ENCODE peak calls at places on chromosomes 11 and 22, in ten cellular contexts. X is uterus, Z is Peyer's patch, V is adrenal gland, P is ovary, T is body of pancreas, W is IMR-90, Q is suprapubic skin, J is endothelial cell of umbilical vein, O is esophagus squamous epithelium. A is an unnamed sample.

GRCh38 chr11:63978551-63979235 is 4.3 kb downstream of the COX8A start:
- DNase-seq in X (no peak), Z (no peak), V (no peak), P (no peak), T (no peak), W (no peak), Q (no peak), J (no peak), O (no peak), A (no peak)

GRCh38 chr11:108498046-108498815 is at the start of gene POGLUT3:
- DNase-seq in X (peak; percentile 65), Z (peak; percentile 22), V (peak; percentile 40), P (peak; percentile 73), T (peak; percentile 59), W (peak; percentile 49), Q (peak; percentile 80), J (peak; percentile 58), O (no peak), A (peak; percentile 83)

GRCh38 chr11:41534861-41535260 is 75.4 kb upstream of the LRRC4C start:
- DNase-seq in X (no peak), Z (no peak), V (no peak), P (no peak), T (no peak), W (no peak), Q (no peak), J (no peak), O (no peak), A (no peak)

GRCh38 chr11:123672568-123672967 is 18.1 kb upstream of the SCN3B start:
- DNase-seq in X (no peak), Z (no peak), V (no peak), P (no peak), T (no peak), W (no peak), Q (no peak), J (no peak), O (no peak), A (no peak)

GRCh38 chr11:104731890-104732289 is 166.4 kb downstream of the CASP12 start:
- DNase-seq in X (no peak), Z (no peak), V (no peak), P (no peak), T (no peak), W (no peak), Q (no peak), J (no peak), O (no peak), A (no peak)

GRCh38 chr11:17276236-17277023 is at the start of gene NUCB2:
- DNase-seq in X (peak; percentile 97), Z (peak; percentile 97), V (peak; percentile 97), P (peak; percentile 98), T (peak; percentile 98), W (peak; percentile 93), Q (peak; percentile 97), J (peak; percentile 98), O (peak; percentile 78), A (peak; percentile 98)

GRCh38 chr11:122711362-122711761 is 55.8 kb downstream of the UBASH3B start:
- DNase-seq in X (no peak), Z (no peak), V (no peak), P (no peak), T (no peak), W (no peak), Q (no peak), J (peak; percentile 46), O (no peak), A (no peak)

GRCh38 chr11:24373516-24373915 is 123.3 kb upstream of the LUZP2 start:
- DNase-seq in X (no peak), Z (no peak), V (no peak), P (no peak), T (no peak), W (peak; percentile 3), Q (no peak), J (no peak), O (no peak), A (no peak)

GRCh38 chr11:79809487-79809886 is 368.7 kb upstream of the TENM4 start:
- DNase-seq in X (no peak), Z (no peak), V (no peak), P (no peak), T (no peak), W (no peak), Q (no peak), J (no peak), O (no peak), A (no peak)

GRCh38 chr11:73236879-73237278 is 18.8 kb downstream of the P2RY2 start:
- DNase-seq in X (no peak), Z (peak; percentile 23), V (peak; percentile 55), P (no peak), T (peak; percentile 43), W (peak; percentile 18), Q (no peak), J (peak; percentile 61), O (no peak), A (peak; percentile 74)

GRCh38 chr11:109911488-109911887 is 181.7 kb upstream of the ZC3H12C start:
- DNase-seq in X (no peak), Z (no peak), V (no peak), P (no peak), T (no peak), W (no peak), Q (no peak), J (peak; percentile 24), O (no peak), A (no peak)

GRCh38 chr22:49953027-49953679 is 7.4 kb upstream of the PIM3 start:
- DNase-seq in X (no peak), Z (no peak), V (no peak), P (no peak), T (peak; percentile 89), W (no peak), Q (no peak), J (no peak), O (no peak), A (no peak)

GRCh38 chr22:49951986-49952896 is 8.3 kb upstream of the PIM3 start:
- DNase-seq in X (no peak), Z (no peak), V (no peak), P (no peak), T (no peak), W (peak; percentile 81), Q (no peak), J (peak; percentile 39), O (no peak), A (no peak)

GRCh38 chr22:49951001-49951677 is 9.4 kb upstream of the PIM3 start:
- DNase-seq in X (no peak), Z (peak; percentile 52), V (no peak), P (no peak), T (peak; percentile 99), W (peak; percentile 64), Q (no peak), J (no peak), O (no peak), A (no peak)

GRCh38 chr22:49950396-49950994 is 10.1 kb upstream of the PIM3 start:
- DNase-seq in X (no peak), Z (no peak), V (no peak), P (no peak), T (no peak), W (no peak), Q (no peak), J (no peak), O (no peak), A (no peak)

GRCh38 chr22:49951678-49951985 is 8.9 kb upstream of the PIM3 start:
- DNase-seq in X (no peak), Z (no peak), V (no peak), P (no peak), T (no peak), W (no peak), Q (no peak), J (no peak), O (no peak), A (no peak)
- TF ChIP-seq CTCF in X (no peak), Z (no peak), V (no peak), P (no peak), T (no peak), W (no peak), Q (no peak), J (no peak), O (no peak), A (no peak)

DNA sequence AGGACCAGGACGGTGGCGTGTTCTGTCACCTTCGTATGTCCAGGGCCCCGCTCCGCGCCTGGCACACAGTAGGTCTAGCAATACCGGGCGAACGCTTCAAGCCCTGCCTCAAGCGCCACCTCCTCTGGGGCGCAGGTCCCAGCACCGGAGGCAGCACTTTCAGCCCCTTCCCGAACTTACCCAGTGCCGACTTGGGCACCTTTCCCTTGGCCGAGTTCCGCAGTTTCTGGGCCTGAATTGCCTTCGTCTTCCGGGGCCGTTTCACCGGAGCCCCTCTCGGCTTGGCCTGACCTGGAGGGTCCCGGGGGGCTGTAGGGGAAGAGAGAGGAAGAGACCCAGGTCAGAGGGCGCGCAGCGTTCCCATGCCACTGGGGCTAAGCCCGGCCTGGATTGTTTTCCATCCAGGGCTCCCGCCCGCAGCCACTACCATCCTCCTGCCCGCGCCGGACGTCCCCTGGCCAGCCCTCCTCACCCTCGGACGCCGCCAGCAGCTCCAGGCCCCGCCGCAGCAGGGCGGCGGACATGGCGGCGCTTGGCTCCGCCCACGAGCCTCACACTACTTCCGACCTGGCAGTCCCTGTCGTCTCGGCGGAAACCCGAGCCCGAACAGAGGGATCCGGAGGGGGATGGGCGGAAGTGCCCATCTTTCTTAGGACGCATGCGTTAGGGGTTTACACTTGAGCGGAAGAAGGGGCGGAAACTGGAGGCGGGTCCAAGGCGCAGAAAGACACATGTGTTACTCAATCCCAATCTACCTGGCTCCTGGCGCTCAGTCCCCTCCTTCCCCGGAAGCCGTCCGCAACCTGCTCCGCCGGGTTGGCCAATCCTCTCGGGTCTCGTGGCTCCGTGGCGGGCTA is at the start of gene RPS19BP1:
- DNase-seq in X (peak; percentile 100), Z (peak; percentile 99), V (peak; percentile 99), P (peak; percentile 99), T (peak; percentile 100), W (peak; percentile 99), Q (peak; percentile 99), J (peak; percentile 98), O (peak; percentile 97), A (peak; percentile 99)
- TF ChIP-seq POLR2A in X (peak; percentile 62), Z (peak; percentile 89), V (peak; percentile 86), P (peak; percentile 68), T (peak; percentile 85), W (peak; percentile 78), Q (no peak), J (peak; percentile 96), O (peak; percentile 62), A (peak; percentile 89)

GRCh38 chr11:1002091-1002984 is 34.2 kb downstream of the MUC6 start:
- DNase-seq in X (no peak), Z (no peak), V (no peak), P (no peak), T (no peak), W (no peak), Q (no peak), J (no peak), O (no peak), A (no peak)
- H3K4me1 ChIP-seq in X (no peaks in the 10 kb centered on the region), Z (no peaks in the 10 kb centered on the region), V (no peaks in the 10 kb centered on the region), P (peaks cover 2% of the 10 kb centered on the region), T (peaks cover 25% of the 10 kb centered on the region), W (no peaks in the 10 kb centered on the region), Q (peaks cover 4% of the 10 kb centered on the region), J (no peaks in the 10 kb centered on the region), O (no peaks in the 10 kb centered on the region), A (no peaks in the 10 kb centered on the region)

GRCh38 chr11:120622189-120622912 is 110.8 kb downstream of the GRIK4 start:
- DNase-seq in X (no peak), Z (no peak), V (no peak), P (no peak), T (no peak), W (no peak), Q (no peak), J (no peak), O (no peak), A (no peak)
- TF ChIP-seq CTCF in X (no peak), Z (no peak), V (no peak), P (no peak), T (no peak), W (no peak), Q (no peak), J (no peak), O (no peak), A (no peak)

GRCh38 chr22:23521442-23522113 is 58.5 kb downstream of the IGLL1 start:
- DNase-seq in X (peak; percentile 83), Z (peak; percentile 85), V (peak; percentile 87), P (peak; percentile 95), T (peak; percentile 94), W (peak; percentile 75), Q (peak; percentile 91), J (peak; percentile 96), O (no peak), A (peak; percentile 95)
- TF ChIP-seq POLR2A in X (peak; percentile 4), Z (no peak), V (peak; percentile 44), P (peak; percentile 66), T (peak; percentile 61), W (peak; percentile 67), Q (no peak), J (peak; percentile 35), O (no peak), A (peak; percentile 71)